ENCODE peak calls at places on chromosome 2, in six cellular contexts. One of them, this sample, is unnamed.

GRCh38 chr2:134718095-134718955 is 475 bp downstream of the TMEM163 start:
- DNase-seq in psoas muscle: peak; percentile 21
- DNase-seq in tibial nerve: no peak
- DNase-seq in upper lobe of right lung: peak; percentile 78
- DNase-seq in left ventricle myocardium inferior: peak; percentile 18
- DNase-seq in lower lobe of right lung: peak; percentile 62
- DNase-seq in this sample: no peak

GRCh38 chr2:57542081-57542480 is 504.5 kb upstream of the VRK2 start:
- DNase-seq in tibial nerve: no peak
- DNase-seq in upper lobe of right lung: no peak
- DNase-seq in lower lobe of right lung: no peak
- DNase-seq in psoas muscle: no peak
- DNase-seq in left ventricle myocardium inferior: no peak
- DNase-seq in this sample: no peak

GRCh38 chr2:76984359-76984758 is 537.8 kb downstream of the LRRTM4 start:
- DNase-seq in left ventricle myocardium inferior: no peak
- DNase-seq in tibial nerve: no peak
- DNase-seq in upper lobe of right lung: no peak
- DNase-seq in psoas muscle: no peak
- DNase-seq in lower lobe of right lung: no peak
- DNase-seq in this sample: no peak

GRCh38 chr2:241857572-241858121 is 1.0 kb downstream of the PDCD1 start:
- DNase-seq in psoas muscle: no peak
- DNase-seq in lower lobe of right lung: peak; percentile 41
- DNase-seq in left ventricle myocardium inferior: no peak
- DNase-seq in tibial nerve: no peak
- DNase-seq in upper lobe of right lung: peak; percentile 61
- DNase-seq in this sample: no peak

GRCh38 chr2:103435010-103435409 is 673.2 kb downstream of the TMEM182 start:
- DNase-seq in upper lobe of right lung: no peak
- DNase-seq in left ventricle myocardium inferior: no peak
- DNase-seq in tibial nerve: no peak
- DNase-seq in psoas muscle: no peak
- DNase-seq in lower lobe of right lung: no peak
- DNase-seq in this sample: no peak

GRCh38 chr2:200750323-200750910 is 61.3 kb upstream of the BZW1 start:
- DNase-seq in tibial nerve: no peak
- DNase-seq in left ventricle myocardium inferior: no peak
- DNase-seq in upper lobe of right lung: no peak
- DNase-seq in lower lobe of right lung: no peak
- DNase-seq in psoas muscle: no peak
- DNase-seq in this sample: no peak

GRCh38 chr2:109321570-109321969 is 192.6 kb downstream of the SH3RF3 start:
- DNase-seq in upper lobe of right lung: no peak
- DNase-seq in psoas muscle: no peak
- DNase-seq in lower lobe of right lung: no peak
- DNase-seq in left ventricle myocardium inferior: no peak
- DNase-seq in tibial nerve: no peak
- DNase-seq in this sample: no peak

GRCh38 chr2:240024766-240025165 is 376 bp downstream of the NDUFA10 start:
- DNase-seq in left ventricle myocardium inferior: no peak
- DNase-seq in psoas muscle: no peak
- DNase-seq in tibial nerve: no peak
- DNase-seq in upper lobe of right lung: no peak
- DNase-seq in lower lobe of right lung: peak; percentile 51
- DNase-seq in this sample: no peak

DNA sequence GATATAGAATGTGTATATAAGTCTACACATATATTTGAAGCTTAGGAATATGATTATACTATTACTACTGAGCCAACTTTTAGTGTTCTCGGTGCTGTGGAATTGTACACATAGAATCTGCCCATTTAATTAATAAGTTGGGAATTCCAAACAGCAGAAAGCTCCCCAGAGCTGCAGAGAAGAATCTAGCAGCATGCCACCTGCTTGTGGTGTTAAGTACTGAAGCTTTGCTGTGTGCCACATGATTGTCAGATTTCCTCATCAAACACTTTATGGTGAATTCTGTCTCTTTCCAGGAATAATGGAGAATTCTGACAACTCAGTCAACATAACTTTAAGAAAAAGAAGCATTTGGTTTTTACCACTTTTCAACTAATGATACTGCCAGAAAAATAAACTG is 117.8 kb downstream of the WDSUB1 start:
- DNase-seq in lower lobe of right lung: no peak
- DNase-seq in psoas muscle: no peak
- DNase-seq in upper lobe of right lung: no peak
- DNase-seq in tibial nerve: no peak
- DNase-seq in left ventricle myocardium inferior: no peak
- DNase-seq in this sample: no peak
- TF ChIP-seq CTCF in lower lobe of right lung: peak; percentile 18
- TF ChIP-seq CTCF in psoas muscle: no peak
- TF ChIP-seq CTCF in upper lobe of right lung: peak; percentile 25
- TF ChIP-seq CTCF in tibial nerve: no peak
- TF ChIP-seq CTCF in left ventricle myocardium inferior: peak; percentile 46
- TF ChIP-seq CTCF in this sample: no peak

GRCh38 chr2:180205616-180206271 is 198.6 kb upstream of the CWC22 start:
- DNase-seq in left ventricle myocardium inferior: no peak
- DNase-seq in tibial nerve: no peak
- DNase-seq in upper lobe of right lung: no peak
- DNase-seq in lower lobe of right lung: no peak
- DNase-seq in psoas muscle: no peak
- DNase-seq in this sample: no peak
- H3K4me1 ChIP-seq in left ventricle myocardium inferior: no peaks in the 10 kb centered on the region
- H3K4me1 ChIP-seq in tibial nerve: no peaks in the 10 kb centered on the region
- H3K4me1 ChIP-seq in upper lobe of right lung: no peaks in the 10 kb centered on the region
- H3K4me1 ChIP-seq in lower lobe of right lung: no peaks in the 10 kb centered on the region
- H3K4me1 ChIP-seq in psoas muscle: no peaks in the 10 kb centered on the region
- H3K4me1 ChIP-seq in this sample: no peaks in the 10 kb centered on the region

GRCh38 chr2:231387904-231388724 is 7.4 kb upstream of the B3GNT7 start:
- DNase-seq in left ventricle myocardium inferior: peak; percentile 64
- DNase-seq in upper lobe of right lung: no peak
- DNase-seq in lower lobe of right lung: peak; percentile 62
- DNase-seq in tibial nerve: no peak
- DNase-seq in psoas muscle: peak; percentile 49
- DNase-seq in this sample: no peak
- H3K27ac ChIP-seq in left ventricle myocardium inferior: peak overlapping the region; percentile 66
- H3K27ac ChIP-seq in upper lobe of right lung: no peak overlapping the region
- H3K27ac ChIP-seq in lower lobe of right lung: no peak overlapping the region
- H3K27ac ChIP-seq in tibial nerve: no peak overlapping the region
- H3K27ac ChIP-seq in psoas muscle: no peak overlapping the region
- H3K27ac ChIP-seq in this sample: peak overlapping the region; percentile 31

GRCh38 chr2:221962186-221962585 is 336.6 kb downstream of the PAX3 start:
- DNase-seq in left ventricle myocardium inferior: no peak
- DNase-seq in upper lobe of right lung: no peak
- DNase-seq in psoas muscle: no peak
- DNase-seq in tibial nerve: no peak
- DNase-seq in lower lobe of right lung: no peak
- DNase-seq in this sample: no peak

GRCh38 chr2:221961561-221961960 is 337.2 kb downstream of the PAX3 start:
- DNase-seq in upper lobe of right lung: no peak
- DNase-seq in tibial nerve: no peak
- DNase-seq in lower lobe of right lung: no peak
- DNase-seq in left ventricle myocardium inferior: no peak
- DNase-seq in psoas muscle: no peak
- DNase-seq in this sample: no peak

DNA sequence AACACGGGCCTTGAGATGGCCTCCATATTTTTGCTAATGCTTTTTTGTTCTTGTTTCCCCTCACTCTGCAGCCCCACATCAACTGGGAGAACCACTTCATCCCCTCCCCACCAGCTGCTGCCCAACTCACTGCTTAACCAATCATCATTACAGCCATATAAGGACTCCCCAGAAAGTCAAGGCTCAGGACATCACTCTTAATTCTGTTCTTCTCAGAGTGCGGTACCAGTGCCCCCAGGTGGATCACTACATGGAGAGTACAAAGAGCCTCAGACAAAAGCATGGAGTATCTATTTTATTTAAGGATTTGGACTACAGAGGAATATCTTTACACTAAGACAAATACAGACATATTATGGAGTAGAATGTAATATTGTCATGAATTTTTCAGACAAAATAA is 340.6 kb downstream of the PAX3 start:
- DNase-seq in psoas muscle: no peak
- DNase-seq in left ventricle myocardium inferior: no peak
- DNase-seq in upper lobe of right lung: no peak
- DNase-seq in tibial nerve: no peak
- DNase-seq in lower lobe of right lung: no peak
- DNase-seq in this sample: no peak
- TF ChIP-seq CTCF in psoas muscle: no peak
- TF ChIP-seq CTCF in left ventricle myocardium inferior: no peak
- TF ChIP-seq CTCF in upper lobe of right lung: no peak
- TF ChIP-seq CTCF in tibial nerve: no peak
- TF ChIP-seq CTCF in lower lobe of right lung: no peak
- TF ChIP-seq CTCF in this sample: no peak

GRCh38 chr2:197196737-197197136 is 113.8 kb downstream of the ANKRD44 start:
- DNase-seq in upper lobe of right lung: no peak
- DNase-seq in lower lobe of right lung: no peak
- DNase-seq in left ventricle myocardium inferior: no peak
- DNase-seq in psoas muscle: no peak
- DNase-seq in tibial nerve: no peak
- DNase-seq in this sample: no peak
- H3K4me1 ChIP-seq in upper lobe of right lung: peaks cover 69% of the 10 kb centered on the region
- H3K4me1 ChIP-seq in lower lobe of right lung: peaks cover 78% of the 10 kb centered on the region
- H3K4me1 ChIP-seq in left ventricle myocardium inferior: peaks cover 42% of the 10 kb centered on the region
- H3K4me1 ChIP-seq in psoas muscle: peaks cover 7% of the 10 kb centered on the region
- H3K4me1 ChIP-seq in tibial nerve: no peaks in the 10 kb centered on the region
- H3K4me1 ChIP-seq in this sample: peaks cover 6% of the 10 kb centered on the region

GRCh38 chr2:20595439-20596192 is 55.3 kb downstream of the HS1BP3 start:
- DNase-seq in psoas muscle: no peak
- DNase-seq in lower lobe of right lung: peak; percentile 54
- DNase-seq in tibial nerve: no peak
- DNase-seq in left ventricle myocardium inferior: no peak
- DNase-seq in upper lobe of right lung: peak; percentile 66
- DNase-seq in this sample: peak; percentile 57
- H3K27ac ChIP-seq in psoas muscle: peak overlapping the region; percentile 51
- H3K27ac ChIP-seq in lower lobe of right lung: peak overlapping the region; percentile 83
- H3K27ac ChIP-seq in tibial nerve: peak overlapping the region; percentile 80
- H3K27ac ChIP-seq in left ventricle myocardium inferior: peak overlapping the region; percentile 92
- H3K27ac ChIP-seq in upper lobe of right lung: peak overlapping the region; percentile 87
- H3K27ac ChIP-seq in this sample: peak overlapping the region; percentile 84

DNA sequence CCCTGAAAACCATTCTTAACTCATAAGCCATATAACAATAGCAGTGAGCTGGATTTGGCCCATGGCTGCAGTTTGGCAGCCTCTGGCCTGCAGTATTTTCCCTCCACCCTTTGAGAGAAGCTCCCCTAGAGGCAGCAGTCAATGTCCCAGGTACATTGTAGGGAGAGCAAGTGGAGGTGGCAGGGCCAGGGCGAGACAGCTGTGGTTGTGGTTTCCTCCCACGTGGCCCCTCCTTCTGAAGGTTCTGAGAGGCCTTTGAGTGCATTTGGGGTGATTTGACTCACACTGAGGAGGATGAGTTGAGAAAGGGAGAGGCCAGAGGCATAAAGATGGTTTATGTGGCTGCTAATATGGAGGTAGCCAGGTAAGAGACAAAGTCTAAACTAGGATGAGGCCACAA is 45.5 kb upstream of the LDAH start:
- DNase-seq in lower lobe of right lung: no peak
- DNase-seq in left ventricle myocardium inferior: no peak
- DNase-seq in tibial nerve: no peak
- DNase-seq in psoas muscle: no peak
- DNase-seq in upper lobe of right lung: no peak
- DNase-seq in this sample: no peak
- TF ChIP-seq CTCF in lower lobe of right lung: no peak
- TF ChIP-seq CTCF in left ventricle myocardium inferior: no peak
- TF ChIP-seq CTCF in tibial nerve: no peak
- TF ChIP-seq CTCF in psoas muscle: no peak
- TF ChIP-seq CTCF in upper lobe of right lung: no peak
- TF ChIP-seq CTCF in this sample: no peak

This sample was measured in adrenal gland.